ENCODE peak calls at places on chromosome 11, in seven cellular contexts. One of them, this sample, is unnamed.

GRCh38 chr11:73152086-73152853 is 10.2 kb upstream of the FCHSD2 start:
- DNase-seq in naive thymus-derived CD4-positive, alpha-beta T cell: no peak
- DNase-seq in ovary: no peak
- DNase-seq in thoracic aorta: no peak
- DNase-seq in K562: no peak
- DNase-seq in H1: no peak
- DNase-seq in CD4-positive, CD25-positive, alpha-beta regulatory T cell: no peak
- DNase-seq in this sample: no peak

GRCh38 chr11:34245043-34245442 is 112.8 kb downstream of the ABTB2 start:
- DNase-seq in naive thymus-derived CD4-positive, alpha-beta T cell: no peak
- DNase-seq in ovary: no peak
- DNase-seq in thoracic aorta: no peak
- DNase-seq in K562: no peak
- DNase-seq in H1: no peak
- DNase-seq in CD4-positive, CD25-positive, alpha-beta regulatory T cell: no peak
- DNase-seq in this sample: no peak

GRCh38 chr11:92225563-92226308 is 1.1 kb downstream of the FAT3 start:
- DNase-seq in naive thymus-derived CD4-positive, alpha-beta T cell: no peak
- DNase-seq in ovary: peak; percentile 30
- DNase-seq in thoracic aorta: no peak
- DNase-seq in K562: no peak
- DNase-seq in H1: no peak
- DNase-seq in CD4-positive, CD25-positive, alpha-beta regulatory T cell: no peak
- DNase-seq in this sample: no peak

GRCh38 chr11:118398797-118399564 is 2.4 kb upstream of the ATP5MG start:
- DNase-seq in naive thymus-derived CD4-positive, alpha-beta T cell: peak; percentile 91
- DNase-seq in ovary: no peak
- DNase-seq in thoracic aorta: no peak
- DNase-seq in K562: no peak
- DNase-seq in H1: no peak
- DNase-seq in CD4-positive, CD25-positive, alpha-beta regulatory T cell: peak; percentile 91
- DNase-seq in this sample: no peak

GRCh38 chr11:13051257-13051656 is 42.1 kb downstream of the RASSF10 start:
- DNase-seq in naive thymus-derived CD4-positive, alpha-beta T cell: no peak
- DNase-seq in ovary: no peak
- DNase-seq in thoracic aorta: no peak
- DNase-seq in K562: no peak
- DNase-seq in H1: no peak
- DNase-seq in CD4-positive, CD25-positive, alpha-beta regulatory T cell: no peak
- DNase-seq in this sample: no peak

GRCh38 chr11:23143031-23143430 is 282.8 kb upstream of the CCDC179 start:
- DNase-seq in naive thymus-derived CD4-positive, alpha-beta T cell: no peak
- DNase-seq in ovary: no peak
- DNase-seq in thoracic aorta: no peak
- DNase-seq in K562: no peak
- DNase-seq in H1: no peak
- DNase-seq in CD4-positive, CD25-positive, alpha-beta regulatory T cell: no peak
- DNase-seq in this sample: no peak

GRCh38 chr11:45580399-45580798 is 85.0 kb downstream of the CHST1 start:
- DNase-seq in naive thymus-derived CD4-positive, alpha-beta T cell: no peak
- DNase-seq in ovary: no peak
- DNase-seq in thoracic aorta: no peak
- DNase-seq in K562: peak; percentile 23
- DNase-seq in H1: no peak
- DNase-seq in CD4-positive, CD25-positive, alpha-beta regulatory T cell: no peak
- DNase-seq in this sample: no peak

GRCh38 chr11:75823415-75823814 is 8.4 kb downstream of the UVRAG start:
- DNase-seq in naive thymus-derived CD4-positive, alpha-beta T cell: no peak
- DNase-seq in ovary: no peak
- DNase-seq in thoracic aorta: no peak
- DNase-seq in K562: no peak
- DNase-seq in H1: no peak
- DNase-seq in CD4-positive, CD25-positive, alpha-beta regulatory T cell: peak; percentile 35
- DNase-seq in this sample: no peak

GRCh38 chr11:6812391-6813005 is 13.0 kb upstream of the OR6A2 start:
- DNase-seq in naive thymus-derived CD4-positive, alpha-beta T cell: peak; percentile 52
- DNase-seq in ovary: no peak
- DNase-seq in thoracic aorta: no peak
- DNase-seq in K562: peak; percentile 59
- DNase-seq in H1: no peak
- DNase-seq in CD4-positive, CD25-positive, alpha-beta regulatory T cell: peak; percentile 55
- DNase-seq in this sample: no peak

GRCh38 chr11:126308271-126308671 is 4.4 kb downstream of the DCPS start:
- DNase-seq in naive thymus-derived CD4-positive, alpha-beta T cell: no peak
- DNase-seq in ovary: peak; percentile 12
- DNase-seq in thoracic aorta: no peak
- DNase-seq in K562: no peak
- DNase-seq in H1: no peak
- DNase-seq in CD4-positive, CD25-positive, alpha-beta regulatory T cell: no peak
- DNase-seq in this sample: no peak

GRCh38 chr11:113202431-113202830 is 112.0 kb upstream of the TTC12 start:
- DNase-seq in naive thymus-derived CD4-positive, alpha-beta T cell: no peak
- DNase-seq in ovary: no peak
- DNase-seq in thoracic aorta: no peak
- DNase-seq in K562: no peak
- DNase-seq in H1: no peak
- DNase-seq in CD4-positive, CD25-positive, alpha-beta regulatory T cell: no peak
- DNase-seq in this sample: peak; percentile 35

GRCh38 chr11:7495997-7496545 is 10.8 kb downstream of the OLFML1 start:
- DNase-seq in naive thymus-derived CD4-positive, alpha-beta T cell: no peak
- DNase-seq in ovary: no peak
- DNase-seq in thoracic aorta: no peak
- DNase-seq in K562: no peak
- DNase-seq in H1: no peak
- DNase-seq in CD4-positive, CD25-positive, alpha-beta regulatory T cell: peak; percentile 14
- DNase-seq in this sample: no peak

GRCh38 chr11:80371931-80372330 is 931.1 kb upstream of the TENM4 start:
- DNase-seq in naive thymus-derived CD4-positive, alpha-beta T cell: no peak
- DNase-seq in ovary: no peak
- DNase-seq in thoracic aorta: no peak
- DNase-seq in K562: no peak
- DNase-seq in H1: no peak
- DNase-seq in CD4-positive, CD25-positive, alpha-beta regulatory T cell: no peak
- DNase-seq in this sample: no peak

GRCh38 chr11:35893796-35894475 is 49.9 kb upstream of the LDLRAD3 start:
- DNase-seq in naive thymus-derived CD4-positive, alpha-beta T cell: no peak
- DNase-seq in ovary: no peak
- DNase-seq in thoracic aorta: no peak
- DNase-seq in K562: no peak
- DNase-seq in H1: no peak
- DNase-seq in CD4-positive, CD25-positive, alpha-beta regulatory T cell: no peak
- DNase-seq in this sample: peak; percentile 96

GRCh38 chr11:2898366-2899079 is 12.9 kb upstream of the CDKN1C start:
- DNase-seq in naive thymus-derived CD4-positive, alpha-beta T cell: no peak
- DNase-seq in ovary: no peak
- DNase-seq in thoracic aorta: no peak
- DNase-seq in K562: peak; percentile 73
- DNase-seq in H1: no peak
- DNase-seq in CD4-positive, CD25-positive, alpha-beta regulatory T cell: peak; percentile 84
- DNase-seq in this sample: no peak

GRCh38 chr11:10320164-10320563 is 15.3 kb downstream of the ADM start:
- DNase-seq in naive thymus-derived CD4-positive, alpha-beta T cell: no peak
- DNase-seq in ovary: no peak
- DNase-seq in thoracic aorta: no peak
- DNase-seq in K562: no peak
- DNase-seq in H1: no peak
- DNase-seq in CD4-positive, CD25-positive, alpha-beta regulatory T cell: no peak
- DNase-seq in this sample: no peak

GRCh38 chr11:129283141-129283540 is 91.0 kb upstream of the ARHGAP32 start:
- DNase-seq in naive thymus-derived CD4-positive, alpha-beta T cell: no peak
- DNase-seq in ovary: no peak
- DNase-seq in thoracic aorta: no peak
- DNase-seq in K562: no peak
- DNase-seq in H1: no peak
- DNase-seq in CD4-positive, CD25-positive, alpha-beta regulatory T cell: no peak
- DNase-seq in this sample: no peak

GRCh38 chr11:68632802-68633201 is 51.5 kb upstream of the GAL start:
- DNase-seq in naive thymus-derived CD4-positive, alpha-beta T cell: peak; percentile 48
- DNase-seq in ovary: no peak
- DNase-seq in thoracic aorta: no peak
- DNase-seq in K562: peak; percentile 82
- DNase-seq in H1: peak; percentile 39
- DNase-seq in CD4-positive, CD25-positive, alpha-beta regulatory T cell: peak; percentile 68
- DNase-seq in this sample: no peak

GRCh38 chr11:396948-397548 is 3.0 kb downstream of the PKP3 start:
- DNase-seq in naive thymus-derived CD4-positive, alpha-beta T cell: no peak
- DNase-seq in ovary: peak; percentile 79
- DNase-seq in thoracic aorta: no peak
- DNase-seq in K562: no peak
- DNase-seq in H1: no peak
- DNase-seq in CD4-positive, CD25-positive, alpha-beta regulatory T cell: peak; percentile 61
- DNase-seq in this sample: no peak

GRCh38 chr11:47955356-47955755 is 25.0 kb upstream of the PTPRJ start:
- DNase-seq in naive thymus-derived CD4-positive, alpha-beta T cell: peak; percentile 37
- DNase-seq in ovary: no peak
- DNase-seq in thoracic aorta: no peak
- DNase-seq in K562: no peak
- DNase-seq in H1: no peak
- DNase-seq in CD4-positive, CD25-positive, alpha-beta regulatory T cell: peak; percentile 58
- DNase-seq in this sample: no peak

GRCh38 chr11:124776865-124777645 is 15.0 kb upstream of the ESAM start:
- DNase-seq in naive thymus-derived CD4-positive, alpha-beta T cell: peak; percentile 59
- DNase-seq in ovary: no peak
- DNase-seq in thoracic aorta: no peak
- DNase-seq in K562: no peak
- DNase-seq in H1: no peak
- DNase-seq in CD4-positive, CD25-positive, alpha-beta regulatory T cell: no peak
- DNase-seq in this sample: no peak

GRCh38 chr11:61149624-61150615 is 11.3 kb downstream of the VPS37C start:
- DNase-seq in naive thymus-derived CD4-positive, alpha-beta T cell: no peak
- DNase-seq in ovary: no peak
- DNase-seq in thoracic aorta: no peak
- DNase-seq in K562: peak; percentile 66
- DNase-seq in H1: no peak
- DNase-seq in CD4-positive, CD25-positive, alpha-beta regulatory T cell: no peak
- DNase-seq in this sample: no peak

GRCh38 chr11:113282898-113283297 is 31.5 kb upstream of the TTC12 start:
- DNase-seq in naive thymus-derived CD4-positive, alpha-beta T cell: no peak
- DNase-seq in ovary: no peak
- DNase-seq in thoracic aorta: no peak
- DNase-seq in K562: no peak
- DNase-seq in H1: no peak
- DNase-seq in CD4-positive, CD25-positive, alpha-beta regulatory T cell: no peak
- DNase-seq in this sample: no peak

GRCh38 chr11:110984147-110984546 is 261.4 kb upstream of the POU2AF2 start:
- DNase-seq in naive thymus-derived CD4-positive, alpha-beta T cell: no peak
- DNase-seq in ovary: no peak
- DNase-seq in thoracic aorta: no peak
- DNase-seq in K562: no peak
- DNase-seq in H1: no peak
- DNase-seq in CD4-positive, CD25-positive, alpha-beta regulatory T cell: no peak
- DNase-seq in this sample: no peak

DNA sequence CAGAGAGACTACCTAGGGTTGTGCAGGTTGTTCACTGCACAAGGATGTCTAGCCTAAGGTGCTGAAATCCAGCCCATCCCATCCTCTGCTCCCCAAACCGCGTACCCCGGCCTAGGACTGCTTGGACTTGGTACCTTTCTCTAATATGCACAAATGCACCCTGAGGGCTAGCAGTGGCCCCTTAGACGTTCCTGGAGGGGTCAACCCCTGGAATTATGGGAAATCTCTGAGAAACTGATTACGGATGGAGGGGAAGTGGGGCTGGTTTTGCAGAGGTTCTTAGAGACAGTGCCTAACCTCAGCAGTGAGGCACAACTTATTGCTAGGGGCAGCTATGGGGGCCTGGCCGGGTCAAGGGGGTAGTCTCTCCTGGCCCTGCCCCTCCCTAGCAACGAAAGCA is 2.5 kb downstream of the C11orf68 start:
- DNase-seq in naive thymus-derived CD4-positive, alpha-beta T cell: no peak
- DNase-seq in ovary: no peak
- DNase-seq in thoracic aorta: no peak
- DNase-seq in K562: no peak
- DNase-seq in H1: no peak
- DNase-seq in CD4-positive, CD25-positive, alpha-beta regulatory T cell: no peak
- DNase-seq in this sample: no peak
- H3K4me1 ChIP-seq in naive thymus-derived CD4-positive, alpha-beta T cell: peaks cover 26% of the 10 kb centered on the region
- H3K4me1 ChIP-seq in ovary: peaks cover 45% of the 10 kb centered on the region
- H3K4me1 ChIP-seq in thoracic aorta: peaks cover 51% of the 10 kb centered on the region
- H3K4me1 ChIP-seq in K562: peaks cover 73% of the 10 kb centered on the region
- H3K4me1 ChIP-seq in H1: peaks cover 22% of the 10 kb centered on the region
- H3K4me1 ChIP-seq in CD4-positive, CD25-positive, alpha-beta regulatory T cell: peaks cover 46% of the 10 kb centered on the region
- H3K4me1 ChIP-seq in this sample: peaks cover 9% of the 10 kb centered on the region

DNA sequence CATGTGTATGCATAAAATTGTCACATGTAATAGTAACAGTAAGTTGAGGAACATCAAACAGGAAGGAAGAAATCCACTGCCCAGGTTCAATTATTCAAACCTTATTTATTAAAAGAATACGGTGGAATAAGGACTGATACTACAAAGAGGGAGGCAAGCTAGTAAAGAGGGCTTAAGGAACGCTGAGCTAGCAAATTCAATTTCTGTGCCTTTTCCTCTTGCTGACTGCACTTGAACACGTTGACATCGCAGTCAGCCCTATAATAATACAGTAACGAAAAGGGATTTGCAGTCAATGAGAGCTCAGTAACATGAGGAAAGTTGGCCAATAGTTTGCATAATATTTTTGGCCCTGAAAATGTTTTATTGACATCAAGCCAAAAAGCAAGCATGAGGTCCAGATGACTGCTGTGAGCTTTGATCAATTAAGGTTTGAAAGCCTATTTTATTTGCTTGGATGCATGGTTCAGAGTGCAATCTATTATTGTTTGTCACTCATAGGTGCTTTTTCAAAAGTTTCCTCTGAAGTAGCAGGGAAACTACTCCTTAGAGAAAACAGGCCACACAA is 861.8 kb downstream of the LRRC4C start:
- DNase-seq in naive thymus-derived CD4-positive, alpha-beta T cell: no peak
- DNase-seq in ovary: no peak
- DNase-seq in thoracic aorta: no peak
- DNase-seq in K562: no peak
- DNase-seq in H1: no peak
- DNase-seq in CD4-positive, CD25-positive, alpha-beta regulatory T cell: no peak
- DNase-seq in this sample: no peak
- H3K9me3 ChIP-seq in naive thymus-derived CD4-positive, alpha-beta T cell: no peaks in the 10 kb centered on the region
- H3K9me3 ChIP-seq in ovary: no peaks in the 10 kb centered on the region
- H3K9me3 ChIP-seq in thoracic aorta: no peaks in the 10 kb centered on the region
- H3K9me3 ChIP-seq in K562: no peaks in the 10 kb centered on the region
- H3K9me3 ChIP-seq in H1: no peaks in the 10 kb centered on the region
- H3K9me3 ChIP-seq in CD4-positive, CD25-positive, alpha-beta regulatory T cell: peaks cover 5% of the 10 kb centered on the region
- H3K9me3 ChIP-seq in this sample: no peaks in the 10 kb centered on the region

GRCh38 chr11:33211588-33211987 is 45.6 kb upstream of the HIPK3 start:
- DNase-seq in naive thymus-derived CD4-positive, alpha-beta T cell: no peak
- DNase-seq in ovary: no peak
- DNase-seq in thoracic aorta: no peak
- DNase-seq in K562: no peak
- DNase-seq in H1: no peak
- DNase-seq in CD4-positive, CD25-positive, alpha-beta regulatory T cell: no peak
- DNase-seq in this sample: no peak
- H3K4me1 ChIP-seq in naive thymus-derived CD4-positive, alpha-beta T cell: no peaks in the 10 kb centered on the region
- H3K4me1 ChIP-seq in ovary: no peaks in the 10 kb centered on the region
- H3K4me1 ChIP-seq in thoracic aorta: no peaks in the 10 kb centered on the region
- H3K4me1 ChIP-seq in K562: peaks cover 6% of the 10 kb centered on the region
- H3K4me1 ChIP-seq in H1: no peaks in the 10 kb centered on the region
- H3K4me1 ChIP-seq in CD4-positive, CD25-positive, alpha-beta regulatory T cell: no peaks in the 10 kb centered on the region
- H3K4me1 ChIP-seq in this sample: no peaks in the 10 kb centered on the region

GRCh38 chr11:78390809-78391208 is 26.8 kb downstream of the GAB2 start:
- DNase-seq in naive thymus-derived CD4-positive, alpha-beta T cell: no peak
- DNase-seq in ovary: no peak
- DNase-seq in thoracic aorta: no peak
- DNase-seq in K562: no peak
- DNase-seq in H1: no peak
- DNase-seq in CD4-positive, CD25-positive, alpha-beta regulatory T cell: no peak
- DNase-seq in this sample: no peak
- H3K9me3 ChIP-seq in naive thymus-derived CD4-positive, alpha-beta T cell: no peaks in the 10 kb centered on the region
- H3K9me3 ChIP-seq in ovary: no peaks in the 10 kb centered on the region
- H3K9me3 ChIP-seq in thoracic aorta: no peaks in the 10 kb centered on the region
- H3K9me3 ChIP-seq in K562: no peaks in the 10 kb centered on the region
- H3K9me3 ChIP-seq in H1: no peaks in the 10 kb centered on the region
- H3K9me3 ChIP-seq in CD4-positive, CD25-positive, alpha-beta regulatory T cell: no peaks in the 10 kb centered on the region
- H3K9me3 ChIP-seq in this sample: no peaks in the 10 kb centered on the region

This sample was measured in breast epithelium.